ENCODE peak calls at places on chromosomes 7 and 10, in five cellular contexts. X is NCI-H1092, G is T-helper 1 cell, I is HCEC 1CT, R is type B pancreatic cell. Z is an unnamed sample.

GRCh38 chr10:96670786-96671185 is 49.5 kb downstream of the PIK3AP1 start:
- DNase-seq in X (peak), G (no peak), I (no peak), R (no peak), Z (no peak)

GRCh38 chr7:129502708-129503685 is 666 bp downstream of the SMKR1 start:
- DNase-seq in X (peak), G (no peak), I (no peak), R (peak), Z (no peak)

GRCh38 chr10:71348850-71349249 is 29.8 kb downstream of the SLC29A3 start:
- DNase-seq in X (no peak), G (no peak), I (no peak), R (no peak), Z (no peak)

GRCh38 chr10:11907914-11908313 is 84.8 kb downstream of the PROSER2 start:
- DNase-seq in X (no peak), G (no peak), I (no peak), R (no peak), Z (no peak)

GRCh38 chr7:87220734-87221215 is 1.2 kb upstream of the TMEM243 start:
- DNase-seq in X (no peak), G (no peak), I (no peak), R (no peak), Z (no peak)

GRCh38 chr7:94297397-94297838 is 97.3 kb upstream of the COL1A2 start:
- DNase-seq in X (no peak), G (no peak), I (peak), R (no peak), Z (no peak)

GRCh38 chr10:121043124-121043849 is 192.1 kb downstream of the WDR11 start:
- DNase-seq in X (no peak), G (no peak), I (no peak), R (no peak), Z (no peak)

GRCh38 chr7:2530076-2530967 is 10.7 kb downstream of the LFNG start:
- DNase-seq in X (no peak), G (peak), I (no peak), R (no peak), Z (no peak)

GRCh38 chr10:105611244-105611798 is 970.2 kb downstream of the SORCS3 start:
- DNase-seq in X (no peak), G (no peak), I (no peak), R (no peak), Z (peak)

Z was measured in pancreas.